ENCODE peak calls at places on chromosome 1, in seven cellular contexts. B, D, A, V, L, J and C are unnamed samples.

GRCh38 chr1:101290922-101291561 is 54.2 kb downstream of the S1PR1 start:
- DNase-seq in B (no peak), D (no peak), A (no peak), V (no peak), L (no peak), J (no peak), C (no peak)

GRCh38 chr1:58592521-58593134 is 15.6 kb upstream of the TACSTD2 start:
- DNase-seq in B (peak), D (no peak), A (peak), V (peak), L (peak), J (peak), C (no peak)

GRCh38 chr1:216562383-216562782 is 139.1 kb upstream of the USH2A start:
- DNase-seq in B (no peak), D (no peak), A (peak), V (no peak), L (no peak), J (no peak), C (no peak)

GRCh38 chr1:37853157-37853556 is 6.2 kb downstream of the MTF1 start:
- DNase-seq in B (no peak), D (no peak), A (no peak), V (no peak), L (no peak), J (no peak), C (no peak)

GRCh38 chr1:201357636-201358348 is 19.7 kb downstream of the TNNT2 start:
- DNase-seq in B (no peak), D (no peak), A (no peak), V (no peak), L (no peak), J (no peak), C (no peak)

GRCh38 chr1:8410791-8411190 is 92.9 kb downstream of the SLC45A1 start:
- DNase-seq in B (no peak), D (no peak), A (no peak), V (no peak), L (no peak), J (no peak), C (no peak)

GRCh38 chr1:72003092-72003491 is 279.2 kb downstream of the NEGR1 start:
- DNase-seq in B (no peak), D (peak), A (no peak), V (no peak), L (no peak), J (no peak), C (no peak)

GRCh38 chr1:228363686-228364067 is 43.0 kb downstream of the TRIM11 start:
- DNase-seq in B (no peak), D (no peak), A (no peak), V (peak), L (no peak), J (no peak), C (peak)

GRCh38 chr1:40932004-40932403 is 47.5 kb upstream of the CTPS1 start:
- DNase-seq in B (peak), D (no peak), A (no peak), V (no peak), L (no peak), J (no peak), C (no peak)